ENCODE peak calls at places on chromosomes 2 and 18, in seven cellular contexts. One of them, this sample, is unnamed.
A peak's percentile ranks its signal among the peaks of the same experiment; 100 is the strongest.

GRCh38 chr2:211133766-211134165 is 577.4 kb downstream of the CPS1 start:
- DNase-seq in fibroblast of lung: peak; percentile 77
- DNase-seq in Peyer's patch: no peak
- DNase-seq in mammary epithelial cell: peak; percentile 16
- DNase-seq in naive thymus-derived CD4-positive, alpha-beta T cell: no peak
- DNase-seq in lower lobe of right lung: no peak
- DNase-seq in left ventricle myocardium inferior: no peak
- DNase-seq in this sample: no peak

GRCh38 chr2:174654429-174654941 is 56.9 kb upstream of the WIPF1 start:
- DNase-seq in fibroblast of lung: peak; percentile 61
- DNase-seq in Peyer's patch: no peak
- DNase-seq in mammary epithelial cell: no peak
- DNase-seq in naive thymus-derived CD4-positive, alpha-beta T cell: no peak
- DNase-seq in lower lobe of right lung: no peak
- DNase-seq in left ventricle myocardium inferior: no peak
- DNase-seq in this sample: no peak

GRCh38 chr2:194264586-194264985 is 1392.4 kb upstream of the SLC39A10 start:
- DNase-seq in fibroblast of lung: no peak
- DNase-seq in Peyer's patch: no peak
- DNase-seq in mammary epithelial cell: no peak
- DNase-seq in naive thymus-derived CD4-positive, alpha-beta T cell: no peak
- DNase-seq in lower lobe of right lung: no peak
- DNase-seq in left ventricle myocardium inferior: no peak
- DNase-seq in this sample: no peak

GRCh38 chr2:85830645-85831044 is 58.1 kb downstream of the ST3GAL5 start:
- DNase-seq in fibroblast of lung: no peak
- DNase-seq in Peyer's patch: no peak
- DNase-seq in mammary epithelial cell: no peak
- DNase-seq in naive thymus-derived CD4-positive, alpha-beta T cell: no peak
- DNase-seq in lower lobe of right lung: no peak
- DNase-seq in left ventricle myocardium inferior: no peak
- DNase-seq in this sample: no peak

GRCh38 chr2:240351826-240352426 is 83.5 kb upstream of the GPC1 start:
- DNase-seq in fibroblast of lung: no peak
- DNase-seq in Peyer's patch: no peak
- DNase-seq in mammary epithelial cell: no peak
- DNase-seq in naive thymus-derived CD4-positive, alpha-beta T cell: no peak
- DNase-seq in lower lobe of right lung: no peak
- DNase-seq in left ventricle myocardium inferior: no peak
- DNase-seq in this sample: no peak

GRCh38 chr18:23593720-23594119 is 7.4 kb upstream of the NPC1 start:
- DNase-seq in fibroblast of lung: peak; percentile 90
- DNase-seq in Peyer's patch: no peak
- DNase-seq in mammary epithelial cell: peak; percentile 93
- DNase-seq in naive thymus-derived CD4-positive, alpha-beta T cell: no peak
- DNase-seq in lower lobe of right lung: no peak
- DNase-seq in left ventricle myocardium inferior: no peak
- DNase-seq in this sample: no peak

GRCh38 chr2:63078852-63079606 is 28.4 kb downstream of the OTX1 start:
- DNase-seq in fibroblast of lung: no peak
- DNase-seq in Peyer's patch: no peak
- DNase-seq in mammary epithelial cell: peak; percentile 42
- DNase-seq in naive thymus-derived CD4-positive, alpha-beta T cell: no peak
- DNase-seq in lower lobe of right lung: no peak
- DNase-seq in left ventricle myocardium inferior: no peak
- DNase-seq in this sample: no peak

GRCh38 chr2:95719473-95720060 is 127.8 kb downstream of the TRIM43 start:
- DNase-seq in fibroblast of lung: no peak
- DNase-seq in Peyer's patch: no peak
- DNase-seq in mammary epithelial cell: no peak
- DNase-seq in naive thymus-derived CD4-positive, alpha-beta T cell: no peak
- DNase-seq in lower lobe of right lung: peak; percentile 74
- DNase-seq in left ventricle myocardium inferior: no peak
- DNase-seq in this sample: no peak

GRCh38 chr2:170123593-170123992 is 54.4 kb upstream of the MYO3B start:
- DNase-seq in fibroblast of lung: peak; percentile 53
- DNase-seq in Peyer's patch: no peak
- DNase-seq in mammary epithelial cell: peak; percentile 22
- DNase-seq in naive thymus-derived CD4-positive, alpha-beta T cell: no peak
- DNase-seq in lower lobe of right lung: no peak
- DNase-seq in left ventricle myocardium inferior: no peak
- DNase-seq in this sample: no peak

GRCh38 chr18:76414936-76415621 is 80.0 kb downstream of the ZNF516 start:
- DNase-seq in fibroblast of lung: no peak
- DNase-seq in Peyer's patch: no peak
- DNase-seq in mammary epithelial cell: no peak
- DNase-seq in naive thymus-derived CD4-positive, alpha-beta T cell: no peak
- DNase-seq in lower lobe of right lung: no peak
- DNase-seq in left ventricle myocardium inferior: peak; percentile 45
- DNase-seq in this sample: no peak

GRCh38 chr2:181724662-181725061 is 44.3 kb upstream of the NEUROD1 start:
- DNase-seq in fibroblast of lung: no peak
- DNase-seq in Peyer's patch: no peak
- DNase-seq in mammary epithelial cell: no peak
- DNase-seq in naive thymus-derived CD4-positive, alpha-beta T cell: no peak
- DNase-seq in lower lobe of right lung: no peak
- DNase-seq in left ventricle myocardium inferior: no peak
- DNase-seq in this sample: no peak

GRCh38 chr2:37653805-37654378 is 17.6 kb downstream of the CDC42EP3 start:
- DNase-seq in fibroblast of lung: no peak
- DNase-seq in Peyer's patch: peak; percentile 74
- DNase-seq in mammary epithelial cell: peak; percentile 86
- DNase-seq in naive thymus-derived CD4-positive, alpha-beta T cell: no peak
- DNase-seq in lower lobe of right lung: peak; percentile 69
- DNase-seq in left ventricle myocardium inferior: peak; percentile 79
- DNase-seq in this sample: no peak

GRCh38 chr18:36711813-36712444 is 116.9 kb downstream of the TPGS2 start:
- DNase-seq in fibroblast of lung: peak; percentile 90
- DNase-seq in Peyer's patch: no peak
- DNase-seq in mammary epithelial cell: peak; percentile 74
- DNase-seq in naive thymus-derived CD4-positive, alpha-beta T cell: no peak
- DNase-seq in lower lobe of right lung: no peak
- DNase-seq in left ventricle myocardium inferior: peak; percentile 23
- DNase-seq in this sample: peak; percentile 4

GRCh38 chr2:196277002-196277401 is 105.6 kb upstream of the STK17B start:
- DNase-seq in fibroblast of lung: no peak
- DNase-seq in Peyer's patch: peak; percentile 40
- DNase-seq in mammary epithelial cell: peak; percentile 28
- DNase-seq in naive thymus-derived CD4-positive, alpha-beta T cell: no peak
- DNase-seq in lower lobe of right lung: no peak
- DNase-seq in left ventricle myocardium inferior: no peak
- DNase-seq in this sample: no peak

GRCh38 chr2:22273853-22274252 is 1111.1 kb upstream of the KLHL29 start:
- DNase-seq in fibroblast of lung: no peak
- DNase-seq in Peyer's patch: no peak
- DNase-seq in mammary epithelial cell: no peak
- DNase-seq in naive thymus-derived CD4-positive, alpha-beta T cell: no peak
- DNase-seq in lower lobe of right lung: no peak
- DNase-seq in left ventricle myocardium inferior: no peak
- DNase-seq in this sample: no peak

GRCh38 chr2:1088192-1088860 is 137.7 kb downstream of the SNTG2 start:
- DNase-seq in fibroblast of lung: no peak
- DNase-seq in Peyer's patch: no peak
- DNase-seq in mammary epithelial cell: peak; percentile 16
- DNase-seq in naive thymus-derived CD4-positive, alpha-beta T cell: no peak
- DNase-seq in lower lobe of right lung: no peak
- DNase-seq in left ventricle myocardium inferior: no peak
- DNase-seq in this sample: no peak

GRCh38 chr2:208025037-208025813 is at the start of gene PLEKHM3:
- DNase-seq in fibroblast of lung: peak; percentile 88
- DNase-seq in Peyer's patch: peak; percentile 78
- DNase-seq in mammary epithelial cell: peak; percentile 81
- DNase-seq in naive thymus-derived CD4-positive, alpha-beta T cell: peak; percentile 67
- DNase-seq in lower lobe of right lung: peak; percentile 93
- DNase-seq in left ventricle myocardium inferior: peak; percentile 88
- DNase-seq in this sample: peak; percentile 79

GRCh38 chr2:127887452-127888219 is 1.9 kb upstream of the AMMECR1L start:
- DNase-seq in fibroblast of lung: peak; percentile 7
- DNase-seq in Peyer's patch: no peak
- DNase-seq in mammary epithelial cell: no peak
- DNase-seq in naive thymus-derived CD4-positive, alpha-beta T cell: no peak
- DNase-seq in lower lobe of right lung: no peak
- DNase-seq in left ventricle myocardium inferior: no peak
- DNase-seq in this sample: no peak

GRCh38 chr2:127888772-127889171 is 3.0 kb upstream of the AMMECR1L start:
- DNase-seq in fibroblast of lung: no peak
- DNase-seq in Peyer's patch: no peak
- DNase-seq in mammary epithelial cell: no peak
- DNase-seq in naive thymus-derived CD4-positive, alpha-beta T cell: no peak
- DNase-seq in lower lobe of right lung: no peak
- DNase-seq in left ventricle myocardium inferior: no peak
- DNase-seq in this sample: no peak

GRCh38 chr2:127879899-127880298 is 5.9 kb downstream of the AMMECR1L start:
- DNase-seq in fibroblast of lung: no peak
- DNase-seq in Peyer's patch: no peak
- DNase-seq in mammary epithelial cell: no peak
- DNase-seq in naive thymus-derived CD4-positive, alpha-beta T cell: no peak
- DNase-seq in lower lobe of right lung: no peak
- DNase-seq in left ventricle myocardium inferior: no peak
- DNase-seq in this sample: no peak

DNA sequence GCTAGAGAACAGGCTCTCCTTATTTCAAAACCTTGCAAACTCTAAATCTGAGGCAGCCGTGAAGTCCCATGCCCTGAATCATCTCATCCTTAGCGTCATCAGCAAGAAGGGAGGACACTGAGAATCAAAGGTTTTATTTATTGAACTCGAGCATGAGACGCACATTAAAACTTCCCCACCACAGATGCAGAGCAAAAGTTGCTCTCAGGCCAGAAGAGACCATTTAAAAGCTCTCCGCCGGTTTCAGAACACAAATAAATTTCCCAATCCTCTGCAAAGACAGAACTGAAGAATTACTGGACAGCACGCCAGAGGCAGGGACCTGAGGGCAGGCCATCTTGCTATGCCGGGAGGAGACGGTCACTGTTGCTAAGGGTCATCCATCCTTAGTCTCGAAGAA is 1.3 kb downstream of the AMMECR1L start:
- DNase-seq in fibroblast of lung: peak; percentile 67
- DNase-seq in Peyer's patch: no peak
- DNase-seq in mammary epithelial cell: peak; percentile 59
- DNase-seq in naive thymus-derived CD4-positive, alpha-beta T cell: no peak
- DNase-seq in lower lobe of right lung: no peak
- DNase-seq in left ventricle myocardium inferior: no peak
- DNase-seq in this sample: no peak
- H3K27ac ChIP-seq in fibroblast of lung: peak overlapping the region; percentile 94
- H3K27ac ChIP-seq in Peyer's patch: peak overlapping the region; percentile 76
- H3K27ac ChIP-seq in mammary epithelial cell: peak overlapping the region; percentile 67
- H3K27ac ChIP-seq in naive thymus-derived CD4-positive, alpha-beta T cell: peak overlapping the region; percentile 55
- H3K27ac ChIP-seq in lower lobe of right lung: peak overlapping the region; percentile 87
- H3K27ac ChIP-seq in left ventricle myocardium inferior: peak overlapping the region; percentile 96
- H3K27ac ChIP-seq in this sample: peak overlapping the region; percentile 34

GRCh38 chr18:79944126-79944731 is 7.2 kb downstream of the SLC66A2 start:
- DNase-seq in fibroblast of lung: no peak
- DNase-seq in Peyer's patch: peak; percentile 11
- DNase-seq in mammary epithelial cell: no peak
- DNase-seq in naive thymus-derived CD4-positive, alpha-beta T cell: no peak
- DNase-seq in lower lobe of right lung: peak; percentile 32
- DNase-seq in left ventricle myocardium inferior: no peak
- DNase-seq in this sample: no peak
- H3K36me3 ChIP-seq in fibroblast of lung: peaks cover 6% of the 10 kb centered on the region
- H3K36me3 ChIP-seq in Peyer's patch: peaks cover 32% of the 10 kb centered on the region
- H3K36me3 ChIP-seq in mammary epithelial cell: peaks cover 4% of the 10 kb centered on the region
- H3K36me3 ChIP-seq in naive thymus-derived CD4-positive, alpha-beta T cell: no peaks in the 10 kb centered on the region
- H3K36me3 ChIP-seq in lower lobe of right lung: peaks cover 53% of the 10 kb centered on the region
- H3K36me3 ChIP-seq in left ventricle myocardium inferior: peaks cover 35% of the 10 kb centered on the region
- H3K36me3 ChIP-seq in this sample: peaks cover 27% of the 10 kb centered on the region

GRCh38 chr2:100903534-100904258 is 83.8 kb downstream of the NPAS2 start:
- DNase-seq in fibroblast of lung: peak; percentile 61
- DNase-seq in Peyer's patch: no peak
- DNase-seq in mammary epithelial cell: peak; percentile 80
- DNase-seq in naive thymus-derived CD4-positive, alpha-beta T cell: no peak
- DNase-seq in lower lobe of right lung: no peak
- DNase-seq in left ventricle myocardium inferior: no peak
- DNase-seq in this sample: no peak

GRCh38 chr2:100898035-100898689 is 78.2 kb downstream of the NPAS2 start:
- DNase-seq in fibroblast of lung: no peak
- DNase-seq in Peyer's patch: no peak
- DNase-seq in mammary epithelial cell: no peak
- DNase-seq in naive thymus-derived CD4-positive, alpha-beta T cell: no peak
- DNase-seq in lower lobe of right lung: no peak
- DNase-seq in left ventricle myocardium inferior: no peak
- DNase-seq in this sample: no peak

GRCh38 chr2:100895934-100896685 is 76.2 kb downstream of the NPAS2 start:
- DNase-seq in fibroblast of lung: no peak
- DNase-seq in Peyer's patch: no peak
- DNase-seq in mammary epithelial cell: no peak
- DNase-seq in naive thymus-derived CD4-positive, alpha-beta T cell: no peak
- DNase-seq in lower lobe of right lung: no peak
- DNase-seq in left ventricle myocardium inferior: no peak
- DNase-seq in this sample: no peak

GRCh38 chr2:100902833-100903405 is 83.0 kb downstream of the NPAS2 start:
- DNase-seq in fibroblast of lung: peak; percentile 98
- DNase-seq in Peyer's patch: no peak
- DNase-seq in mammary epithelial cell: peak; percentile 92
- DNase-seq in naive thymus-derived CD4-positive, alpha-beta T cell: no peak
- DNase-seq in lower lobe of right lung: no peak
- DNase-seq in left ventricle myocardium inferior: no peak
- DNase-seq in this sample: peak; percentile 96

GRCh38 chr2:100900156-100900795 is 80.3 kb downstream of the NPAS2 start:
- DNase-seq in fibroblast of lung: peak; percentile 24
- DNase-seq in Peyer's patch: no peak
- DNase-seq in mammary epithelial cell: peak; percentile 41
- DNase-seq in naive thymus-derived CD4-positive, alpha-beta T cell: no peak
- DNase-seq in lower lobe of right lung: no peak
- DNase-seq in left ventricle myocardium inferior: no peak
- DNase-seq in this sample: no peak
- H3K4me1 ChIP-seq in fibroblast of lung: peaks cover 19% of the 10 kb centered on the region
- H3K4me1 ChIP-seq in Peyer's patch: no peaks in the 10 kb centered on the region
- H3K4me1 ChIP-seq in mammary epithelial cell: peaks cover 53% of the 10 kb centered on the region
- H3K4me1 ChIP-seq in naive thymus-derived CD4-positive, alpha-beta T cell: no peaks in the 10 kb centered on the region
- H3K4me1 ChIP-seq in lower lobe of right lung: peaks cover 16% of the 10 kb centered on the region
- H3K4me1 ChIP-seq in left ventricle myocardium inferior: peaks cover 66% of the 10 kb centered on the region
- H3K4me1 ChIP-seq in this sample: peaks cover 36% of the 10 kb centered on the region

GRCh38 chr2:130327703-130328527 is 14.8 kb upstream of the IMP4 start:
- DNase-seq in fibroblast of lung: peak; percentile 84
- DNase-seq in Peyer's patch: no peak
- DNase-seq in mammary epithelial cell: peak; percentile 82
- DNase-seq in naive thymus-derived CD4-positive, alpha-beta T cell: no peak
- DNase-seq in lower lobe of right lung: no peak
- DNase-seq in left ventricle myocardium inferior: no peak
- DNase-seq in this sample: peak; percentile 62
- H3K27ac ChIP-seq in fibroblast of lung: no peak overlapping the region
- H3K27ac ChIP-seq in Peyer's patch: no peak overlapping the region
- H3K27ac ChIP-seq in mammary epithelial cell: peak overlapping the region; percentile 78
- H3K27ac ChIP-seq in naive thymus-derived CD4-positive, alpha-beta T cell: no peak overlapping the region
- H3K27ac ChIP-seq in lower lobe of right lung: no peak overlapping the region
- H3K27ac ChIP-seq in left ventricle myocardium inferior: no peak overlapping the region
- H3K27ac ChIP-seq in this sample: no peak overlapping the region